ENCODE peak calls at places on chromosome 4, in four cellular contexts. R is GM12878, Y is thyroid gland, I is breast epithelium. Q is an unnamed sample.

GRCh38 chr4:158754385-158755180 is 14.2 kb upstream of the FNIP2 start:
- DNase-seq in R (no peak), Y (no peak), I (no peak), Q (no peak)

GRCh38 chr4:41838590-41838989 is 90.1 kb upstream of the PHOX2B start:
- DNase-seq in R (no peak), Y (no peak), I (no peak), Q (no peak)

GRCh38 chr4:180770265-180770664 is 1472.9 kb upstream of the TENM3 start:
- DNase-seq in R (no peak), Y (no peak), I (no peak), Q (no peak)

GRCh38 chr4:172141025-172141424 is 327.8 kb downstream of the GALNTL6 start:
- DNase-seq in R (no peak), Y (no peak), I (no peak), Q (no peak)

GRCh38 chr4:26410385-26411293 is 79.6 kb downstream of the CCKAR start:
- DNase-seq in R (peak; percentile 44), Y (no peak), I (no peak), Q (no peak)

GRCh38 chr4:179124957-179125356 is 1682.7 kb upstream of the AGA start:
- DNase-seq in R (no peak), Y (no peak), I (no peak), Q (no peak)

GRCh38 chr4:654526-654845 is 19.6 kb downstream of the ATP5ME start:
- DNase-seq in R (no peak), Y (no peak), I (no peak), Q (no peak)

GRCh38 chr4:1291091-1291490 is 1.4 kb downstream of the MAEA start:
- DNase-seq in R (no peak), Y (no peak), I (no peak), Q (no peak)

GRCh38 chr4:73976716-73977115 is 5.1 kb downstream of the PF4 start:
- DNase-seq in R (no peak), Y (no peak), I (no peak), Q (no peak)

GRCh38 chr4:4533461-4534169 is 8.2 kb downstream of the STX18 start:
- DNase-seq in R (no peak), Y (no peak), I (no peak), Q (no peak)

GRCh38 chr4:162943263-162943662 is 223.4 kb downstream of the NAF1 start:
- DNase-seq in R (no peak), Y (no peak), I (no peak), Q (no peak)

GRCh38 chr4:44326716-44327115 is 121.9 kb downstream of the KCTD8 start:
- DNase-seq in R (no peak), Y (no peak), I (no peak), Q (no peak)

GRCh38 chr4:6360385-6360784 is 90.7 kb downstream of the WFS1 start:
- DNase-seq in R (no peak), Y (no peak), I (no peak), Q (no peak)

GRCh38 chr4:119300072-119300387 is 21.9 kb downstream of the FABP2 start:
- DNase-seq in R (peak; percentile 13), Y (peak; percentile 52), I (peak; percentile 50), Q (peak; percentile 50)

GRCh38 chr4:129146639-129147038 is 50.7 kb downstream of the C4orf33 start:
- DNase-seq in R (no peak), Y (no peak), I (no peak), Q (no peak)

GRCh38 chr4:156422576-156422975 is 468.9 kb upstream of the CTSO start:
- DNase-seq in R (no peak), Y (no peak), I (no peak), Q (no peak)

GRCh38 chr4:101941816-101942358 is 151.4 kb downstream of the BANK1 start:
- DNase-seq in R (no peak), Y (no peak), I (no peak), Q (no peak)

GRCh38 chr4:5809216-5809776 is 83.6 kb downstream of the CRMP1 start:
- DNase-seq in R (no peak), Y (no peak), I (no peak), Q (no peak)

GRCh38 chr4:111066887-111067286 is 444.0 kb upstream of the PITX2 start:
- DNase-seq in R (no peak), Y (no peak), I (no peak), Q (no peak)

GRCh38 chr4:22483551-22483981 is 32.3 kb downstream of the ADGRA3 start:
- DNase-seq in R (peak; percentile 38), Y (no peak), I (no peak), Q (no peak)

GRCh38 chr4:188006285-188006848 is 10.8 kb downstream of the ZFP42 start:
- DNase-seq in R (no peak), Y (no peak), I (no peak), Q (no peak)

GRCh38 chr4:85681194-85681803 is 206.3 kb downstream of the ARHGAP24 start:
- DNase-seq in R (no peak), Y (no peak), I (peak; percentile 30), Q (no peak)

GRCh38 chr4:2289311-2289954 is 27.5 kb upstream of the MXD4 start:
- DNase-seq in R (no peak), Y (peak; percentile 1), I (no peak), Q (peak; percentile 10)

DNA sequence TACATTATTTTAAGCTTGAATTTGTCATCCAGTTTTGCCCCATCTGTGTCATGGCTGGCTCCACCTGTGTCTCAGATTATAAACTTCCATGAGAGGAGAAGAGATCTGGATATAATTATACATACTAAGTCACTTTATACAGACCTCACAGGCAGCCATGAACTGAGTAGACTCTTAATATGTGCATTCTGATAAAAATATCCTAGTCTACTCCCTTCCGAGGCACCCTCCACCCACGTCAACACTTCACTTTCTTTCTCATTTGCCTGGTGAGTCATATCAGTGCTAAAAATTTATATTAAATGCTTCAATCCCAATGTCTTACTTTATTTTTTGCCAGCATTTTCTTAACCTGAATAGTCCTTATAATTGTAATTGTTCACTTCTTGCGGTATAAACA is 35.1 kb downstream of the GABRA2 start:
- DNase-seq in R (no peak), Y (no peak), I (no peak), Q (no peak)
- TF ChIP-seq CTCF in R (no peak), Y (no peak), I (no peak), Q (no peak)

GRCh38 chr4:153476829-153477574 is 10.8 kb downstream of the TMEM131L start:
- DNase-seq in R (no peak), Y (no peak), I (no peak), Q (no peak)
- H3K4me3 ChIP-seq in R (peak overlapping the region; percentile 2), Y (no peak overlapping the region), I (no peak overlapping the region), Q (no peak overlapping the region)

DNA sequence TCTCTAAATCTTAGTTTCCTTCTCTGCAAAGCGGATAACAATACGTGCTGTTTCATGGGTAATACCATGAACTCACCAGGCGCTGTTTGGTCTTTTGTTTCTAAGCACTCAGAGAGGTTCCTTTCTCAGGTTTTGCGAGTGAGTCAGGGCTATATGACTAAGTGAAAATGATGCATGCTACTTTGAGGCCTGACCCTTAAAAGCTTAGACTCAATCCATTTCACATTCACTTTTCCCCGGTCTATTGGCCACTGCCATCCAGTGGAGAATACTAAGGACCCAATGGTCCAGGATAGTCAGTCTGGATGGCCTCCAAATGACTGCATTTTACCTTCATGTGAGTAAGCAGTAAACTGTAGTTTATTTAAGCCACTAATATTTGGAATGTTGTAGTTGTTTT is 400.8 kb upstream of the SLIT2 start:
- DNase-seq in R (no peak), Y (no peak), I (no peak), Q (no peak)
- TF ChIP-seq CTCF in R (no peak), Y (no peak), I (no peak), Q (no peak)

GRCh38 chr4:55635282-55635681 is 816 bp downstream of the NMU start:
- DNase-seq in R (no peak), Y (peak; percentile 9), I (no peak), Q (no peak)

GRCh38 chr4:55633903-55634302 is 2.2 kb downstream of the NMU start:
- DNase-seq in R (no peak), Y (no peak), I (no peak), Q (no peak)

GRCh38 chr4:55635760-55636621 is at the start of gene NMU:
- DNase-seq in R (no peak), Y (peak; percentile 74), I (no peak), Q (peak; percentile 45)

GRCh38 chr4:55636622-55636999 is 513 bp upstream of the NMU start:
- DNase-seq in R (no peak), Y (no peak), I (no peak), Q (no peak)

DNA sequence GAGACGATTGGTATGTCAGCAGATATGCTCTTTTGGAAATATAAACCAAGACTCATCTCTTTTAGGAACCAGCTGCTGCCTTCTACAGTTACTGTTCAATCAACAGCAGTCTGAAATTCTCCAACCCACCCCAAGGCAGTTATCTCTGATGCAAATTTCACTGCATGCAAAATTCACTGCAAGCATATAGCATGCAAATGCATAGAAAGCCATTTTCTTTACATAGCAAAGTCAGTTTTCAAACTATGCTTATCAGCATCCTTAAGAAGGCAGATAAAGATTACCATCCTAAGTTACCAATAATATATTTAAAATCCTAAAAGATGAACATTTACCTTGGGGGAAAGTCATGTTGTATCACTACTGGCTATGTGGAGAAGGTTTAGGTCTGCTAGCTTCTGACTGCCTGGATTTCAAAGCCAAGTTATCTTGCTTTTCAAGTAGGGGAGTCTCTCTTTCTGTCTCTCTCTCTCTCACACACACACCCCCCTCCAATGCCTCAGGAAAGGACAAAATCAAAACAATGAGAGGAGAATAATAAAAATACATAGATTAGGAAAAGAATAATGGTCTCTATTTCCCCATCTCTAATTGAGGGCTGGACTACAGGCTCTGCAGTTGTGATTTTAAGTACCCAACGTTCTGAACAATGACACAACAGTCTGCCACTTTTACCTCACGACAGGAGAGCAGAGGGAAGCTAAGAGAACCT is 1.5 kb downstream of the NMU start:
- DNase-seq in R (no peak), Y (no peak), I (no peak), Q (no peak)
- H3K4me3 ChIP-seq in R (no peak overlapping the region), Y (no peak overlapping the region), I (no peak overlapping the region), Q (no peak overlapping the region)

GRCh38 chr4:72468904-72469502 is 100.0 kb downstream of the ADAMTS3 start:
- DNase-seq in R (no peak), Y (no peak), I (no peak), Q (no peak)
- TF ChIP-seq CTCF in R (no peak), Y (no peak), I (no peak), Q (peak; percentile 36)

GRCh38 chr4:108702960-108703359 is 52.6 kb downstream of the OSTC start:
- DNase-seq in R (no peak), Y (no peak), I (no peak), Q (no peak)
- H3K4me3 ChIP-seq in R (no peak overlapping the region), Y (no peak overlapping the region), I (no peak overlapping the region), Q (no peak overlapping the region)

DNA sequence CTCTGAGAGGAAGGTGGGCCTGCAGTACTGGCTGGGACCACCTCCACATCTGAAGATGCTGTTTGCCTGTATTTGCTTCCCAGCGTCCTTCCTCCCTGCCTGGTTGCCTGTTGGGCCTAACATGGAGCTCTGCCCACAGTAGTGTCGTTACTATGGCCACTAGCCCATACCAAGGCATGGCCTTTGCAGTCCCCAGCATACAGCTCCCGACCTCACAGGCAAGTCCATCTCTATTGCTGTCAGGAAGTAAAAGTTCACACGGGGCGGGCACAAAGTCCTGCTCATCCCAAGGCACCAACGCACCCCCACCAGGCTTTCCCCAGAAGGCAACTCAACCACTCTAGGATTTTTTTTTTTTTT is 71.6 kb downstream of the MAML3 start:
- DNase-seq in R (no peak), Y (no peak), I (no peak), Q (no peak)
- TF ChIP-seq CTCF in R (no peak), Y (no peak), I (no peak), Q (no peak)

GRCh38 chr4:164977243-164978164 is at the start of gene TRIM61:
- DNase-seq in R (peak; percentile 54), Y (peak; percentile 74), I (no peak), Q (peak; percentile 9)
- H3K4me3 ChIP-seq in R (peak within 1 kb of the TSS; percentile 76), Y (peak within 1 kb of the TSS; percentile 95), I (peak within 1 kb of the TSS; percentile 44), Q (no peak within 1 kb of the TSS)